ENCODE peak calls at places on chromosomes 7 and 10, in four cellular contexts. G is GM12878, R is H1, A is HepG2. C is an unnamed sample.
A peak's percentile ranks its signal among the peaks of the same experiment; 100 is the strongest.

GRCh38 chr7:75559355-75559986 is 67.4 kb downstream of the SPDYE5 start:
- DNase-seq in G (no peak), R (no peak), A (no peak), C (no peak)

GRCh38 chr7:81637527-81637926 is 132.3 kb downstream of the HGF start:
- DNase-seq in G (no peak), R (no peak), A (no peak), C (no peak)

GRCh38 chr10:110269641-110270318 is 34.9 kb downstream of the SMNDC1 start:
- DNase-seq in G (no peak), R (no peak), A (peak; percentile 59), C (no peak)

GRCh38 chr7:51020944-51021343 is 238.2 kb upstream of the GRB10 start:
- DNase-seq in G (no peak), R (peak; percentile 28), A (no peak), C (no peak)

GRCh38 chr7:38222481-38223096 is 44.5 kb downstream of the STARD3NL start:
- DNase-seq in G (peak; percentile 34), R (no peak), A (peak; percentile 51), C (peak; percentile 47)

GRCh38 chr7:71828361-71828760 is 583.8 kb downstream of the CALN1 start:
- DNase-seq in G (no peak), R (no peak), A (no peak), C (no peak)

GRCh38 chr7:22317632-22318031 is 39.3 kb downstream of the RAPGEF5 start:
- DNase-seq in G (no peak), R (no peak), A (no peak), C (no peak)

GRCh38 chr7:140013676-140014075 is 49.1 kb downstream of the PARP12 start:
- DNase-seq in G (no peak), R (no peak), A (no peak), C (no peak)

GRCh38 chr7:32506266-32507054 is 11.2 kb downstream of the AVL9 start:
- DNase-seq in G (no peak), R (no peak), A (peak; percentile 10), C (no peak)

GRCh38 chr10:34585422-34586115 is 229.5 kb downstream of the PARD3 start:
- DNase-seq in G (no peak), R (no peak), A (no peak), C (no peak)

GRCh38 chr10:77029684-77030407 is 607.8 kb downstream of the KCNMA1 start:
- DNase-seq in G (no peak), R (no peak), A (no peak), C (no peak)

GRCh38 chr10:119441921-119442757 is 100.4 kb downstream of the RGS10 start:
- DNase-seq in G (no peak), R (no peak), A (no peak), C (no peak)

GRCh38 chr10:131146790-131147189 is 164.7 kb downstream of the TCERG1L start:
- DNase-seq in G (no peak), R (no peak), A (no peak), C (no peak)

GRCh38 chr7:84194484-84195260 is at the start of gene SEMA3A:
- DNase-seq in G (no peak), R (no peak), A (peak; percentile 8), C (peak; percentile 52)

GRCh38 chr7:149027560-149028345 is 552 bp downstream of the PDIA4 start:
- DNase-seq in G (no peak), R (no peak), A (no peak), C (no peak)

GRCh38 chr7:2525931-2526630 is 6.5 kb downstream of the LFNG start:
- DNase-seq in G (no peak), R (no peak), A (no peak), C (no peak)

GRCh38 chr10:80583681-80584080 is 46.0 kb downstream of the SH2D4B start:
- DNase-seq in G (no peak), R (no peak), A (no peak), C (no peak)

GRCh38 chr7:37674534-37674933 is 9.0 kb upstream of the GPR141 start:
- DNase-seq in G (no peak), R (no peak), A (no peak), C (no peak)

GRCh38 chr7:29547465-29547864 is 16.2 kb upstream of the PRR15 start:
- DNase-seq in G (no peak), R (no peak), A (no peak), C (no peak)

GRCh38 chr7:42069625-42070024 is 167.4 kb downstream of the GLI3 start:
- DNase-seq in G (no peak), R (no peak), A (no peak), C (no peak)

GRCh38 chr7:42074079-42074478 is 162.9 kb downstream of the GLI3 start:
- DNase-seq in G (no peak), R (no peak), A (no peak), C (no peak)

GRCh38 chr7:42068554-42069280 is 168.3 kb downstream of the GLI3 start:
- DNase-seq in G (no peak), R (no peak), A (no peak), C (no peak)

GRCh38 chr7:42070068-42070467 is 166.9 kb downstream of the GLI3 start:
- DNase-seq in G (no peak), R (no peak), A (peak; percentile 4), C (no peak)

GRCh38 chr7:42071372-42072261 is 165.4 kb downstream of the GLI3 start:
- DNase-seq in G (no peak), R (no peak), A (no peak), C (no peak)
- TF ChIP-seq SUZ12 in G (no peak), R (no peak), A (no peak), C (no peak)

DNA sequence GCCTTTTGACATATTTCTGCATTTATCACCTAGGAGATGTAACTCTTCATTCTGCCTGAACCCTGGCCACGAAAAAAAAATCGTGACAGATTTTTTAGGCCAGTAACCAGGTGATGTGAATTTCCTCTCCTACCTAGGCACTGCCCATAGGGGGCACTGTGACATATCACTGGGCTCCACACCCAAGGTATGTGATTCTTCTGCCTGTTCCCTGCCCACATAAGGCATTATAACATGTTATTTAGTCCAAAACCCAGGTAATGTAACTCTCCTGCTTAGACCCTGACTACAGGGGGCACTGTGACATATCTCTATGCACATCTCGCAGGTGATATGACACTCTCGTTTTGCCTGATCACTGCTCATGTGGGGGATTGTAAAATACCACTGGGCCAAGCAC is 29.5 kb upstream of the ZNF107 start:
- DNase-seq in G (no peak), R (no peak), A (no peak), C (no peak)
- TF ChIP-seq SP1 in G (no peak), R (no peak), A (no peak), C (no peak)

GRCh38 chr10:24174014-24174413 is 34.9 kb upstream of the KIAA1217 start:
- DNase-seq in G (no peak), R (no peak), A (no peak), C (no peak)

GRCh38 chr10:24172909-24173308 is 36.0 kb upstream of the KIAA1217 start:
- DNase-seq in G (no peak), R (no peak), A (no peak), C (no peak)

GRCh38 chr10:24168258-24169170 is 40.4 kb upstream of the KIAA1217 start:
- DNase-seq in G (no peak), R (no peak), A (no peak), C (no peak)
- TF ChIP-seq SUZ12 in G (no peak), R (no peak), A (no peak), C (no peak)

DNA sequence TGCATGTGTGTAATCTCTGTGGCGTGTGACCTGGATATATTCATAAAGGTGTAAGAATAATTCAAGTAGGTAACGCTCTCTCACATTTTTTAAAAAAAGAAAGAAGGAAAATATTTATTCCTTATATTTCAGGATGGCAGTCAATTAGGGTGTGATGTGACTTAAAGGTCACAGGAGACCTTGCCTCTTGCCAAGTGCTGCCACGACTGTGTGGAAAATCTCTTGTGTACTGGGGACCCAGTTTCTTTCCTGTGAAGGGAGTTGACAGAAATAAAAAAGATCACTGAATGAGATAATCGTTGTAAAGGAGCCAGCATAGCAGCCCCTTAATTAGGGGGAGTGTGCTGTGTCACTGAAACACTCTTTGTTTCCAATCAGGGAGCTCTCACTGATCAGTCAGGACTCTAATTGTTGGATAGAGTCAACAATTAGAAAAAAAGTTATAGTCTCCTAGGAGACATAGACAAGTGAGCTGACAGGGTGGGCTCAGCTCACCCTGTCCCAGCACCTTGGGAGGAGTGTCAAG is 31.1 kb downstream of the PTPRE start:
- DNase-seq in G (no peak), R (no peak), A (no peak), C (no peak)
- TF ChIP-seq SP1 in G (no peak), R (no peak), A (no peak), C (no peak)

GRCh38 chr7:151174246-151175046 is 7.0 kb upstream of the GBX1 start:
- DNase-seq in G (no peak), R (peak; percentile 84), A (no peak), C (no peak)
- TF ChIP-seq SUZ12 in G (no peak), R (no peak), A (no peak), C (no peak)

GRCh38 chr10:14353291-14353913 is 22.7 kb upstream of the FRMD4A start:
- DNase-seq in G (no peak), R (no peak), A (no peak), C (no peak)

GRCh38 chr10:14350006-14350405 is 19.3 kb upstream of the FRMD4A start:
- DNase-seq in G (no peak), R (no peak), A (no peak), C (no peak)

GRCh38 chr10:14345262-14345661 is 14.5 kb upstream of the FRMD4A start:
- DNase-seq in G (no peak), R (no peak), A (no peak), C (no peak)

GRCh38 chr10:14349081-14349480 is 18.4 kb upstream of the FRMD4A start:
- DNase-seq in G (no peak), R (no peak), A (no peak), C (no peak)
- TF ChIP-seq SP1 in G (no peak), R (no peak), A (no peak), C (no peak)

GRCh38 chr7:6181136-6181535 is 91.3 kb downstream of the CYTH3 start:
- DNase-seq in G (no peak), R (no peak), A (no peak), C (no peak)
- TF ChIP-seq SUZ12 in G (no peak), R (no peak), A (no peak), C (no peak)

GRCh38 chr10:74801447-74801846 is 25.0 kb upstream of the KAT6B start:
- DNase-seq in G (no peak), R (no peak), A (no peak), C (no peak)

GRCh38 chr10:74794531-74794930 is 31.9 kb upstream of the KAT6B start:
- DNase-seq in G (no peak), R (no peak), A (no peak), C (no peak)

GRCh38 chr10:74797550-74797949 is 28.9 kb upstream of the KAT6B start:
- DNase-seq in G (no peak), R (no peak), A (no peak), C (no peak)

DNA sequence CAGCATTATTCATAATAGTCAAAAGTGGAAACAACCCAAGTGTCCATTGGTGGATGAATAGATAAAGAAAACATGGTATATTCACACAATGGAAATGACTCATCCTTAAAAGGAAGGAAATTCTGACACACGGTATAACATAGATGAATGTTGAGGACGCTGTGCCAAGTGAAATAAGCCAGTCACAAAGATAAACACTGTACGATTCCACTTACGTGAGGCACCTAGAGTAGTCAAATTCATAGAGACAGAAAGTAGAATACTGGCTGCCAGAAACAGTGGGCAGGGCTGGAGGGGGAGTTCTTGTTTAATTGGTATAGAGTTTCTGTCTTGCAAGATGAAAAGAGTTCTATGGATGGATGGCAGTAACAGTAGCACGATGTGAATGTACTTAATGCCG is 26.6 kb upstream of the KAT6B start:
- DNase-seq in G (no peak), R (no peak), A (peak; percentile 17), C (no peak)
- TF ChIP-seq SP1 in G (no peak), R (no peak), A (no peak), C (no peak)

GRCh38 chr7:128903621-128904361 is 6.7 kb downstream of the KCP start:
- DNase-seq in G (no peak), R (peak; percentile 37), A (no peak), C (no peak)
- TF ChIP-seq SUZ12 in G (no peak), R (no peak), A (no peak), C (no peak)